ENCODE peak calls at places on chromosome 21, in five cellular contexts. U is IMR-90, H is uterus, B is H1, V is stomach. C is an unnamed sample.

GRCh38 chr21:46325073-46325912 is 1.3 kb downstream of the PCNT start:
- DNase-seq in U (peak; percentile 47), H (peak; percentile 28), B (peak; percentile 70), V (peak; percentile 37), C (peak; percentile 49)

GRCh38 chr21:34996304-34997081 is 52.6 kb downstream of the RUNX1 start:
- DNase-seq in U (peak; percentile 41), H (peak; percentile 44), B (no peak), V (no peak), C (no peak)

GRCh38 chr21:26710155-26710554 is 135.1 kb downstream of the ADAMTS1 start:
- DNase-seq in U (no peak), H (no peak), B (no peak), V (no peak), C (no peak)

GRCh38 chr21:24445517-24445916 is 1161.8 kb downstream of the MRPL39 start:
- DNase-seq in U (no peak), H (no peak), B (no peak), V (no peak), C (no peak)

GRCh38 chr21:41630249-41630648 is 122.3 kb upstream of the TMPRSS2 start:
- DNase-seq in U (peak; percentile 100), H (peak; percentile 22), B (no peak), V (no peak), C (no peak)

GRCh38 chr21:15061747-15062146 is 3.1 kb downstream of the NRIP1 start:
- DNase-seq in U (no peak), H (no peak), B (no peak), V (no peak), C (no peak)

GRCh38 chr21:27372381-27372780 is 405.5 kb upstream of the ADAMTS5 start:
- DNase-seq in U (no peak), H (no peak), B (no peak), V (no peak), C (no peak)

GRCh38 chr21:42306366-42307035 is 8.7 kb downstream of the TFF3 start:
- DNase-seq in U (no peak), H (no peak), B (no peak), V (peak; percentile 8), C (peak; percentile 17)

GRCh38 chr21:25639922-25640670 is 1.0 kb downstream of the JAM2 start:
- DNase-seq in U (no peak), H (peak; percentile 43), B (peak; percentile 65), V (no peak), C (peak; percentile 31)

GRCh38 chr21:25898671-25899070 is 163.9 kb downstream of the GABPA start:
- DNase-seq in U (no peak), H (no peak), B (no peak), V (no peak), C (no peak)

GRCh38 chr21:35220301-35220700 is 171.2 kb upstream of the RUNX1 start:
- DNase-seq in U (no peak), H (no peak), B (no peak), V (no peak), C (no peak)

GRCh38 chr21:46196733-46197132 is 12.5 kb upstream of the SPATC1L start:
- DNase-seq in U (no peak), H (peak; percentile 9), B (peak; percentile 35), V (peak; percentile 17), C (no peak)

DNA sequence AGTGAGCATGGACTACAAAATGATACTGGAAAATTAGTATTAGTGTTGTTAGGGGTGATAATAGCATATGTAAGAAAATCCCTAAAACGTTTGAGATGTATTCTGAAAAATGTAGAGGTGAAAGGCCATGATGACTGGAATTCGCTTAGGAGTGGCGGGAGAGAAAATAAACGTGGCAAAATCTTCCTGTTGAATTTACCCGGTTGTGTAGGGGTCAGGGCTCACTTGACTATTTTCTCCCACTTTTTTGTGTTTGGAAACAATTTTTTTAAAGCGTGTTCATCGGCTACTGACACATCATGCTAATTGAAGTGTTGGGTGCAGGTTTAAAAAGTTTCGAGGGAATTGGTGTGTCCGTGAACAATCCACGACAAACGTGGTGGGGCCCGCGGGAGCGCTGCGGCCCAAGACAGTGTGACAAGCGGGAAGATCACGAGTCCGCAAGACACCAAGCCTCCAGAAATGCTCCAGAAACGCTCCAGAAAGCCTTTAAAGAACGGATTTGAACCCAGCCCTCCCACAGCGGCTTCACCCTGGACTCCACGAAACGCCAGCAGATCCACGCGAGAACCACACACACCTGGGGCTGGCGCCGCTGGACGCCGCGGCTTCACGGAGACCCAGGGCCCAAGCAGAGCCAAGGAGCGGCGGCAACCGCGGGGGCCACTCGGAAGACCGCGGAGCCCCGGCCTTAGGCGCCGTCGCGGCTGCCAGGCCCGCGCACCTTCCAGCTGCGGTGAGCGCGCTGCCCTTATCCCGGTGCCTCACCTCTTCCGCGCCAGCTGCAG is 573 bp downstream of the PSMG1 start:
- DNase-seq in U (no peak), H (peak; percentile 29), B (no peak), V (no peak), C (peak; percentile 56)
- H3K27ac ChIP-seq in U (peak overlapping the region; percentile 88), H (peak overlapping the region; percentile 94), B (peak overlapping the region; percentile 89), V (peak overlapping the region; percentile 93), C (peak overlapping the region; percentile 94)

GRCh38 chr21:31666445-31667010 is 7.0 kb downstream of the SOD1 start:
- DNase-seq in U (no peak), H (no peak), B (no peak), V (no peak), C (no peak)

GRCh38 chr21:31667639-31668038 is 8.1 kb downstream of the SOD1 start:
- DNase-seq in U (no peak), H (no peak), B (no peak), V (no peak), C (no peak)

GRCh38 chr21:31667141-31667540 is 7.6 kb downstream of the SOD1 start:
- DNase-seq in U (no peak), H (no peak), B (no peak), V (no peak), C (no peak)

GRCh38 chr21:31670065-31670464 is 10.6 kb downstream of the SOD1 start:
- DNase-seq in U (no peak), H (no peak), B (no peak), V (no peak), C (peak; percentile 33)

DNA sequence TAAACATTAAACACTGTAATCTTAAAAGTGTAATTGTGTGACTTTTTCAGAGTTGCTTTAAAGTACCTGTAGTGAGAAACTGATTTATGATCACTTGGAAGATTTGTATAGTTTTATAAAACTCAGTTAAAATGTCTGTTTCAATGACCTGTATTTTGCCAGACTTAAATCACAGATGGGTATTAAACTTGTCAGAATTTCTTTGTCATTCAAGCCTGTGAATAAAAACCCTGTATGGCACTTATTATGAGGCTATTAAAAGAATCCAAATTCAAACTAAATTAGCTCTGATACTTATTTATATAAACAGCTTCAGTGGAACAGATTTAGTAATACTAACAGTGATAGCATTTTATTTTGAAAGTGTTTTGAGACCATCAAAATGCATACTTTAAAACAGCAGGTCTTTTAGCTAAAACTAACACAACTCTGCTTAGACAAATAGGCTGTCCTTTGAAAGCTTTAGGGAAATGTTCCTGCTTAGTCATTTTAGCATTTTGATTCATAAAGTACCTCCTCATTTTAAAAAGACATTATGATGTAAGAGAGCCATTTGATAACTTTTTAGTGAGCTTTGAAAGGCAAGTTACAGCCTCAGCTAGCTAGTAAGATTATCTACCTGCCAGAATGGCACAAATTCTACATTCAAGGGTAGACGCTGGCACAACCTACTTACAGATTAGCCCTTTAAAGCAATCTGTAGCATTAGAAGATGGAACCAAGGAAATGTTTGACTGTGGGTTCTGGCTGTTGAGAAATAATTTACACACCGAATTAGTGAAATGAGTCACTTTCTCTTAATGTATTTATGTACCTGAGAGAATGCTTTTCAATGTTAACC is 9.4 kb downstream of the SOD1 start:
- DNase-seq in U (no peak), H (no peak), B (no peak), V (no peak), C (no peak)
- TF ChIP-seq POLR2A in U (no peak), H (no peak), B (no peak), V (no peak), C (no peak)

GRCh38 chr21:22900511-22900910 is 1902.3 kb downstream of the NCAM2 start:
- DNase-seq in U (peak; percentile 2), H (no peak), B (no peak), V (no peak), C (no peak)
- H3K27ac ChIP-seq in U (no peak overlapping the region), H (no peak overlapping the region), B (no peak overlapping the region), V (no peak overlapping the region), C (no peak overlapping the region)

GRCh38 chr21:33976082-33976979 is 60.7 kb upstream of the ATP5PO start:
- DNase-seq in U (peak; percentile 94), H (peak; percentile 46), B (peak; percentile 43), V (no peak), C (no peak)
- TF ChIP-seq POLR2A in U (no peak), H (no peak), B (no peak), V (no peak), C (no peak)

GRCh38 chr21:45110873-45111624 is 36.7 kb downstream of the ADARB1 start:
- DNase-seq in U (no peak), H (no peak), B (no peak), V (no peak), C (no peak)
- H3K27ac ChIP-seq in U (no peak overlapping the region), H (no peak overlapping the region), B (no peak overlapping the region), V (peak overlapping the region; percentile 46), C (no peak overlapping the region)

DNA sequence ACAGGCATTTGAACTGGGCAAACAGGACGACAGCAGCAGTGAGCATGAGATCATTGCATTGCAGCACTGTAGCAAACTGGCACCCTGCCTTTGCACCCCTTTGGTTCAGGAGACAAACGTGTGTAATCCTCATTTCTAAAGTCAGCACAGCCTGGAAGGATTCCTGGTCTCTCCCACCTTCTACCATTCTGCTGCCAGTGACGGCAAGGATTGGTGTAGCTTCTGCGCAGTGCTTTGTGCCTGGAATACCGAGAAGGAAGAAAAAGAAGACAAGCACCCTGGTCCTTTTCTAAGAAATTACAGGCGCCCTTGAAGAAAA is 805.3 kb downstream of the USP25 start:
- DNase-seq in U (peak; percentile 55), H (peak; percentile 93), B (no peak), V (peak; percentile 30), C (peak; percentile 95)
- TF ChIP-seq POLR2A in U (no peak), H (no peak), B (no peak), V (no peak), C (peak; percentile 89)

GRCh38 chr21:44305691-44306090 is 5.8 kb downstream of the PFKL start:
- DNase-seq in U (no peak), H (no peak), B (no peak), V (no peak), C (peak; percentile 46)

GRCh38 chr21:44306926-44307687 is 7.3 kb downstream of the PFKL start:
- DNase-seq in U (peak; percentile 18), H (no peak), B (no peak), V (no peak), C (no peak)

GRCh38 chr21:44304041-44304738 is 4.3 kb downstream of the PFKL start:
- DNase-seq in U (no peak), H (no peak), B (no peak), V (no peak), C (no peak)

GRCh38 chr21:44303490-44303981 is 3.7 kb downstream of the PFKL start:
- DNase-seq in U (no peak), H (no peak), B (no peak), V (peak; percentile 78), C (no peak)

GRCh38 chr21:44304846-44305245 is 5.0 kb downstream of the PFKL start:
- DNase-seq in U (peak; percentile 23), H (no peak), B (no peak), V (peak; percentile 43), C (no peak)
- H3K27ac ChIP-seq in U (no peak overlapping the region), H (no peak overlapping the region), B (no peak overlapping the region), V (peak overlapping the region; percentile 95), C (no peak overlapping the region)

C was measured in adrenal gland.